ENCODE peak calls at places on chromosomes 12 and 14, in four cellular contexts. F is WTC11, I is K562, N is HepG2. S is an unnamed sample.

GRCh38 chr12:54300732-54301427 is at the start of gene NFE2:
- DNase-seq in I (peak), N (peak), F (peak), S (peak)

GRCh38 chr14:34021096-34021495 is 70.2 kb upstream of the EGLN3 start:
- DNase-seq in I (no peak), N (no peak), F (no peak), S (no peak)

GRCh38 chr12:53543539-53543938 is 36.3 kb upstream of the NPFF start:
- DNase-seq in F (peak), I (peak), N (peak), S (peak)

GRCh38 chr14:104596927-104597351 is 7.6 kb downstream of the TMEM179 start:
- DNase-seq in I (no peak), N (no peak), F (no peak), S (no peak)

GRCh38 chr14:23174266-23174665 is 9.2 kb downstream of the SLC7A8 start:
- DNase-seq in I (no peak), F (no peak), N (no peak), S (no peak)

GRCh38 chr14:50545618-50546017 is 13.2 kb upstream of the MAP4K5 start:
- DNase-seq in N (peak), F (no peak), I (no peak), S (no peak)

GRCh38 chr14:101323111-101323510 is 238.2 kb upstream of the DIO3 start:
- DNase-seq in I (no peak), F (no peak), N (no peak), S (no peak)

GRCh38 chr14:53144244-53144643 is 8.9 kb downstream of the DDHD1 start:
- DNase-seq in I (no peak), F (no peak), N (no peak), S (no peak)

GRCh38 chr14:20343855-20344205 is 395 bp downstream of the PARP2 start:
- DNase-seq in I (no peak), F (no peak), N (no peak), S (no peak)

GRCh38 chr12:68264864-68265256 is 11.5 kb upstream of the IL22 start:
- DNase-seq in F (no peak), I (no peak), N (no peak), S (no peak)

GRCh38 chr12:58285551-58285950 is 344.2 kb downstream of the ATP23 start:
- DNase-seq in F (peak), I (no peak), N (no peak), S (no peak)

GRCh38 chr12:109714141-109714912 is 702 bp downstream of the FAM222A start:
- DNase-seq in N (peak), F (peak), I (peak), S (peak)
- TF ChIP-seq ELF4 in N (no peak), F (no peak), I (no peak), S (no peak)

GRCh38 chr12:31322651-31323248 is 3.2 kb downstream of the SINHCAF start:
- DNase-seq in N (no peak), I (no peak), F (no peak), S (no peak)
- TF ChIP-seq SP1 in N (no peak), I (no peak), F (no peak), S (no peak)

DNA sequence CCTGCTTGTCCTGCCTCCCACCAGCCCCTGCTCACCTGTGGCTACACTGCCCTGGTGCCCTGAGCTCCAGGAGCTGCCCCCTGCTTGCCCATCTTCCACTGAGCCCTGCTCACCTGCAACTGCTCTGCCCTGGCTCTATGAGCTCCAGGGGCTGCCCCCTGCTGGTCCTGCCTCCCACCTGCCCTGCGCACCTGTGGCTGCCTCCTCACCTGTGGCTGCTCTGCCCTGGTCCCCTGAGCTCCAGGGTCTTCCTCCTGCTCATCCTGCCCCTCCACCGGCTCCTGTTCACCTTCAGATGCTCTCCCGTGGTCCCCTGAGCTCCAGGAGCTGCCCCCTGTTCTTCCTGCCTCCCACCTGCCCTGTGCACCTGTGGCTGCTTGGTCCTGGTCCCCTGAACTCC is 247.6 kb downstream of the TMEM121 start:
- DNase-seq in I (no peak), F (no peak), N (no peak), S (no peak)
- TF ChIP-seq ELF4 in I (no peak), F (no peak), N (no peak), S (no peak)

GRCh38 chr14:99064262-99064954 is 207.6 kb downstream of the BCL11B start:
- DNase-seq in I (no peak), F (no peak), N (no peak), S (no peak)

GRCh38 chr14:99067141-99067920 is 204.7 kb downstream of the BCL11B start:
- DNase-seq in N (no peak), I (no peak), F (no peak), S (no peak)

GRCh38 chr14:99063620-99064225 is 208.3 kb downstream of the BCL11B start:
- DNase-seq in I (no peak), N (no peak), F (no peak), S (no peak)

GRCh38 chr14:99066378-99066777 is 205.6 kb downstream of the BCL11B start:
- DNase-seq in N (no peak), F (no peak), I (no peak), S (no peak)

GRCh38 chr14:99065551-99065950 is 206.4 kb downstream of the BCL11B start:
- DNase-seq in I (no peak), F (no peak), N (no peak), S (no peak)
- TF ChIP-seq SP1 in I (no peak), F (no peak), N (no peak), S (no peak)

DNA sequence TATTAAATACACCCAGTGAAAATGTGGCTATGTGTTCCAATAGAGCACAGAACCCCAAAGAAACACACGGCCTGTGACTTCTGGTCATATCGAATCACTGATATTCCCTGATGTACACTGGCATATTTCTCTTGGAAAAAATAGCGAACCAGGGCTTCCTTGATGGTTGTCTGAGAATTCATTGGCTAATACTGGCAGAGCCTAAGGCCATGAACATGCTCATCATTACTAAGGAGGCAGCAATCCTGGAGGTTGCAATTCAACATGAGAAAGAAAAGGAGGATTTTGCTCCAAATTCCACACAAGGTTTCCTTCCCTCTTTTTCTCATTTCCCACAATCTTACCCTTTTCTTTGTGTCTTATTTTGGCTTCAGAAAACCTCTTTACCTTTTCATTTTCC is 212.9 kb upstream of the HMGA2 start:
- DNase-seq in I (no peak), F (no peak), N (no peak), S (no peak)
- TF ChIP-seq ELF4 in I (no peak), F (no peak), N (no peak), S (no peak)